ENCODE peak calls at places on chromosomes 11 and 22, in eight cellular contexts. M is neural crest cell; I is fibroblast of lung; Y is lower leg skin; S is NCI-H510A; X is effector CD4-positive, alpha-beta T cell; H is HFFc6; Z is A549. W is an unnamed sample.

GRCh38 chr22:37018815-37019308 is 385 bp downstream of the TST start:
- DNase-seq in H (peak), X (no peak), I (peak), Y (peak), Z (peak), S (no peak), M (peak), W (no peak)

GRCh38 chr11:66142370-66143263 is 72.5 kb downstream of the PACS1 start:
- DNase-seq in X (no peak), Z (peak), Y (no peak), M (no peak), S (no peak), I (no peak), H (peak), W (no peak)

GRCh38 chr11:94623120-94623735 is 56.1 kb downstream of the PIWIL4 start:
- DNase-seq in I (peak), S (peak), H (peak), Z (peak), Y (peak), X (peak), M (peak), W (peak)

GRCh38 chr11:95245038-95245437 is 14.0 kb upstream of the SESN3 start:
- DNase-seq in Z (peak), S (no peak), H (no peak), Y (no peak), M (no peak), I (no peak), X (no peak), W (no peak)

GRCh38 chr11:126963603-126964353 is 36.8 kb downstream of the KIRREL3 start:
- DNase-seq in X (no peak), Z (peak), H (no peak), I (no peak), Y (no peak), M (no peak), S (no peak), W (no peak)

GRCh38 chr11:108160970-108161566 is 39.7 kb downstream of the ACAT1 start:
- DNase-seq in Z (no peak), S (no peak), M (no peak), I (no peak), X (no peak), Y (no peak), H (no peak), W (no peak)

GRCh38 chr22:49972163-49973017 is 11.8 kb downstream of the PIM3 start:
- DNase-seq in M (peak), I (no peak), Y (peak), X (peak), S (no peak), H (no peak), Z (no peak), W (no peak)

GRCh38 chr11:69718147-69718546 is 14.3 kb upstream of the FGF19 start:
- DNase-seq in I (peak), Z (peak), S (no peak), Y (no peak), H (peak), X (no peak), M (peak), W (no peak)

GRCh38 chr11:9825315-9825714 is 161.4 kb downstream of the SWAP70 start:
- DNase-seq in I (peak), Z (no peak), H (peak), M (no peak), X (no peak), Y (no peak), S (no peak), W (no peak)